ENCODE peak calls at places on chromosomes 6 and 20, in four cellular contexts. H is COR-L47; Q is effector CD8-positive, alpha-beta T cell; L is CD4-positive, alpha-beta T cell. C is an unnamed sample.

GRCh38 chr20:49631074-49631716 is 63.3 kb upstream of the PTGIS start:
- DNase-seq in Q (no peak), H (no peak), L (no peak), C (no peak)

GRCh38 chr20:33387177-33387576 is 14.1 kb downstream of the CDK5RAP1 start:
- DNase-seq in H (no peak), Q (no peak), L (no peak), C (no peak)

GRCh38 chr6:151869787-151870186 is 62.3 kb downstream of the ESR1 start:
- DNase-seq in Q (no peak), L (no peak), H (no peak), C (no peak)

GRCh38 chr6:100342830-100343229 is 121.9 kb downstream of the SIM1 start:
- DNase-seq in H (no peak), L (no peak), Q (no peak), C (no peak)

GRCh38 chr20:58254890-58255289 is 26.4 kb upstream of the ANKRD60 start:
- DNase-seq in L (no peak), H (no peak), Q (no peak), C (no peak)

GRCh38 chr6:167146977-167147376 is 10.8 kb downstream of the GPR31 start:
- DNase-seq in Q (no peak), H (no peak), L (no peak), C (no peak)

GRCh38 chr6:2257358-2257757 is 12.0 kb upstream of the GMDS start:
- DNase-seq in Q (no peak), L (no peak), H (no peak), C (no peak)

GRCh38 chr20:8996817-8997512 is 71.9 kb upstream of the PLCB4 start:
- DNase-seq in Q (no peak), H (no peak), L (no peak), C (no peak)

GRCh38 chr6:105493776-105494175 is 90.9 kb upstream of the PREP start:
- DNase-seq in L (no peak), H (peak; percentile 13), Q (no peak), C (no peak)

GRCh38 chr20:57897891-57898290 is 188.1 kb upstream of the PMEPA1 start:
- DNase-seq in L (no peak), Q (no peak), H (no peak), C (no peak)

GRCh38 chr6:72959821-72960220 is 265.5 kb downstream of the KHDC1L start:
- DNase-seq in Q (no peak), L (no peak), H (no peak), C (no peak)

GRCh38 chr6:152094992-152095592 is 287.6 kb downstream of the ESR1 start:
- DNase-seq in L (no peak), Q (no peak), H (no peak), C (no peak)

GRCh38 chr6:134802426-134803058 is 147.4 kb downstream of the ALDH8A1 start:
- DNase-seq in Q (no peak), L (no peak), H (no peak), C (no peak)

C was measured in NCI-H2227 treated with DMSO at 0.1 percent for 48 hours.